ENCODE peak calls at places on chromosomes 2 and 18, in eight cellular contexts. S, O, Z, F, Y, J, L and A are unnamed samples.

GRCh38 chr2:10935366-10935918 is 23.7 kb downstream of the KCNF1 start:
- DNase-seq in Z (no peak), O (no peak), S (no peak), F (no peak), L (no peak), Y (no peak), J (no peak), A (no peak)

GRCh38 chr2:68653034-68653433 is 9.7 kb downstream of the PROKR1 start:
- DNase-seq in Z (no peak), J (peak; percentile 13), F (no peak), Y (no peak), O (no peak), L (no peak), S (no peak), A (no peak)

GRCh38 chr2:120607506-120607905 is 128.2 kb upstream of the GLI2 start:
- DNase-seq in L (no peak), Y (no peak), O (no peak), F (no peak), J (no peak), Z (no peak), S (no peak), A (no peak)

GRCh38 chr2:69917854-69918253 is 2.9 kb downstream of the MXD1 start:
- DNase-seq in Z (no peak), J (peak; percentile 86), S (no peak), L (peak; percentile 93), Y (no peak), F (peak; percentile 88), O (peak; percentile 93), A (no peak)

GRCh38 chr18:25109484-25109883 is 242.5 kb downstream of the ZNF521 start:
- DNase-seq in L (no peak), F (peak; percentile 62), Y (no peak), J (peak; percentile 29), S (no peak), O (peak; percentile 63), Z (no peak), A (no peak)

GRCh38 chr2:937530-937929 is 13.1 kb upstream of the SNTG2 start:
- DNase-seq in O (no peak), Y (no peak), J (no peak), F (no peak), S (no peak), L (no peak), Z (no peak), A (no peak)

GRCh38 chr2:166410828-166411472 is 35.2 kb upstream of the SCN9A start:
- DNase-seq in S (no peak), F (peak; percentile 87), L (peak; percentile 95), O (peak; percentile 96), Z (no peak), Y (no peak), J (peak; percentile 97), A (no peak)

GRCh38 chr18:50128506-50129271 is 66.3 kb downstream of the MYO5B start:
- DNase-seq in O (no peak), Z (peak; percentile 87), L (no peak), S (no peak), Y (no peak), F (no peak), J (no peak), A (no peak)

GRCh38 chr18:58310517-58310916 is 266.5 kb downstream of the NEDD4L start:
- DNase-seq in O (no peak), L (no peak), S (no peak), Y (no peak), F (no peak), J (peak; percentile 56), Z (peak; percentile 89), A (no peak)

GRCh38 chr18:13381907-13382682 is 163.5 kb downstream of the LDLRAD4 start:
- DNase-seq in L (peak; percentile 78), J (peak; percentile 71), S (no peak), F (peak; percentile 40), O (peak; percentile 21), Z (peak; percentile 55), Y (no peak), A (peak; percentile 1)

GRCh38 chr18:45728341-45729010 is 4.5 kb downstream of the SLC14A1 start:
- DNase-seq in S (no peak), L (peak; percentile 36), Y (no peak), O (peak; percentile 56), F (no peak), J (peak; percentile 89), Z (no peak), A (no peak)

GRCh38 chr2:102753563-102754159 is 8.2 kb upstream of the TMEM182 start:
- DNase-seq in J (peak; percentile 38), O (peak; percentile 53), Y (no peak), F (peak; percentile 70), Z (peak; percentile 25), L (peak; percentile 55), S (no peak), A (peak; percentile 34)

GRCh38 chr2:135839713-135840112 is 2.7 kb upstream of the LCT start:
- DNase-seq in O (peak; percentile 86), L (peak; percentile 91), Y (no peak), S (no peak), J (peak; percentile 73), Z (no peak), F (peak; percentile 75), A (peak; percentile 2)

GRCh38 chr2:185433824-185434223 is 304.8 kb upstream of the FSIP2 start:
- DNase-seq in Z (no peak), L (no peak), J (peak; percentile 93), S (no peak), O (no peak), Y (peak; percentile 5), F (no peak), A (no peak)

GRCh38 chr18:25898965-25899364 is 191.4 kb downstream of the SS18 start:
- DNase-seq in J (no peak), Y (no peak), Z (no peak), O (no peak), F (no peak), L (no peak), S (no peak), A (no peak)

GRCh38 chr18:61651880-61652268 is 240.9 kb downstream of the RNF152 start:
- DNase-seq in L (no peak), O (no peak), J (no peak), Y (no peak), F (no peak), S (no peak), Z (peak; percentile 75), A (no peak)

GRCh38 chr2:134246154-134246874 is 7.6 kb upstream of the MGAT5 start:
- DNase-seq in O (no peak), J (no peak), Z (no peak), L (no peak), Y (no peak), S (no peak), F (no peak), A (no peak)

GRCh38 chr2:9703085-9703641 is 72.4 kb upstream of the YWHAQ start:
- DNase-seq in Z (peak; percentile 26), J (peak; percentile 66), L (peak; percentile 99), Y (no peak), O (peak; percentile 71), F (peak; percentile 96), S (no peak), A (no peak)

GRCh38 chr2:132977812-132978529 is 308.0 kb upstream of the LYPD1 start:
- DNase-seq in L (peak; percentile 47), Y (no peak), S (no peak), Z (no peak), J (peak; percentile 73), F (peak; percentile 42), O (peak; percentile 80), A (peak; percentile 37)

GRCh38 chr18:34493099-34493544 is 217.0 kb upstream of the DTNA start:
- DNase-seq in S (no peak), Z (peak; percentile 43), L (peak; percentile 88), F (peak; percentile 75), O (peak; percentile 58), J (peak; percentile 82), Y (peak; percentile 48), A (no peak)

GRCh38 chr18:21914739-21915319 is 174.2 kb downstream of the MIB1 start:
- DNase-seq in F (peak; percentile 72), Z (peak; percentile 32), L (peak; percentile 70), Y (peak; percentile 47), S (no peak), J (peak; percentile 33), O (peak; percentile 62), A (peak; percentile 3)

GRCh38 chr2:86225581-86225980 is 26.3 kb downstream of the MRPL35 start:
- DNase-seq in Y (no peak), S (peak; percentile 57), J (no peak), L (no peak), Z (no peak), F (no peak), O (no peak), A (no peak)

GRCh38 chr2:240201861-240202260 is 61.4 kb upstream of the OTOS start:
- DNase-seq in L (no peak), Y (no peak), Z (no peak), F (no peak), O (no peak), J (no peak), S (no peak), A (no peak)

GRCh38 chr2:105836840-105837692 is 92.4 kb downstream of the NCK2 start:
- DNase-seq in Y (no peak), S (no peak), L (no peak), O (no peak), F (no peak), J (no peak), Z (no peak), A (no peak)
- H3K9me3 ChIP-seq in Y (peaks cover 30% of the 10 kb centered on the region), S (peaks cover 23% of the 10 kb centered on the region), L (no peaks in the 10 kb centered on the region), O (peaks cover 5% of the 10 kb centered on the region), F (no peaks in the 10 kb centered on the region), J (no peaks in the 10 kb centered on the region), Z (no peaks in the 10 kb centered on the region), A (no peaks in the 10 kb centered on the region)

GRCh38 chr2:36857713-36858112 is 108.6 kb downstream of the STRN start:
- DNase-seq in S (no peak), F (no peak), L (no peak), O (no peak), J (no peak), Y (no peak), Z (no peak), A (no peak)
- H3K9ac ChIP-seq in S (no peak overlapping the region), F (no peak overlapping the region), L (no peak overlapping the region), O (no peak overlapping the region), J (no peak overlapping the region), Y (no peak overlapping the region), Z (peak overlapping the region; percentile 34), A (no peak overlapping the region)

GRCh38 chr2:34419856-34420255 is 820.8 kb upstream of the FAM98A start:
- DNase-seq in Z (no peak), Y (no peak), O (no peak), F (no peak), S (no peak), J (peak; percentile 13), L (peak; percentile 0), A (no peak)

GRCh38 chr2:34423301-34423700 is 824.2 kb upstream of the FAM98A start:
- DNase-seq in J (no peak), Z (no peak), L (no peak), O (no peak), F (no peak), S (no peak), Y (no peak), A (no peak)
- H3K9me3 ChIP-seq in J (peaks cover 5% of the 10 kb centered on the region), Z (no peaks in the 10 kb centered on the region), L (no peaks in the 10 kb centered on the region), O (peaks cover 6% of the 10 kb centered on the region), F (no peaks in the 10 kb centered on the region), S (no peaks in the 10 kb centered on the region), Y (peaks cover 16% of the 10 kb centered on the region), A (no peaks in the 10 kb centered on the region)

GRCh38 chr18:56460590-56460989 is 177.8 kb downstream of the TXNL1 start:
- DNase-seq in O (no peak), J (no peak), L (no peak), S (no peak), Z (no peak), Y (no peak), F (no peak), A (no peak)
- H3K9ac ChIP-seq in O (no peak overlapping the region), J (no peak overlapping the region), L (no peak overlapping the region), S (no peak overlapping the region), Z (no peak overlapping the region), Y (no peak overlapping the region), F (no peak overlapping the region), A (no peak overlapping the region)